ENCODE peak calls at places on chromosomes 16 and 17, in seven cellular contexts. J, K, Z, X, H, I and R are unnamed samples.

GRCh38 chr16:649646-650045 is 481 bp downstream of the WDR90 start:
- DNase-seq in J (no peak), K (no peak), Z (no peak), X (no peak), H (no peak), I (no peak), R (no peak)

GRCh38 chr16:50603206-50604064 is 55.2 kb downstream of the NKD1 start:
- DNase-seq in J (no peak), K (no peak), Z (peak; percentile 73), X (no peak), H (no peak), I (no peak), R (no peak)

GRCh38 chr16:58063377-58064076 is 38.0 kb downstream of the MMP15 start:
- DNase-seq in J (no peak), K (no peak), Z (no peak), X (no peak), H (no peak), I (no peak), R (no peak)

GRCh38 chr16:12339686-12340085 is 363.2 kb downstream of the SNX29 start:
- DNase-seq in J (no peak), K (no peak), Z (peak; percentile 51), X (no peak), H (no peak), I (no peak), R (no peak)

GRCh38 chr17:34981538-34982241 is 1.4 kb downstream of the LIG3 start:
- DNase-seq in J (no peak), K (no peak), Z (peak; percentile 28), X (no peak), H (no peak), I (no peak), R (no peak)

GRCh38 chr16:8704098-8704497 is 29.7 kb downstream of the ABAT start:
- DNase-seq in J (no peak), K (no peak), Z (no peak), X (no peak), H (no peak), I (no peak), R (no peak)

GRCh38 chr17:6796017-6796886 is 20.2 kb downstream of the FBXO39 start:
- DNase-seq in J (no peak), K (no peak), Z (no peak), X (no peak), H (no peak), I (no peak), R (no peak)

GRCh38 chr16:48559462-48560211 is 50.3 kb downstream of the N4BP1 start:
- DNase-seq in J (no peak), K (no peak), Z (no peak), X (no peak), H (no peak), I (peak; percentile 35), R (no peak)

GRCh38 chr16:89925596-89926079 is 2.5 kb downstream of the TUBB3 start:
- DNase-seq in J (no peak), K (no peak), Z (no peak), X (no peak), H (no peak), I (no peak), R (no peak)

GRCh38 chr17:40032322-40033320 is 17.4 kb downstream of the CSF3 start:
- DNase-seq in J (no peak), K (no peak), Z (no peak), X (no peak), H (no peak), I (no peak), R (no peak)

GRCh38 chr17:64384253-64385186 is 6.1 kb downstream of the PECAM1 start:
- DNase-seq in J (no peak), K (no peak), Z (peak; percentile 19), X (no peak), H (no peak), I (no peak), R (no peak)

GRCh38 chr17:57617218-57617617 is 127.9 kb downstream of the CCDC182 start:
- DNase-seq in J (no peak), K (no peak), Z (no peak), X (no peak), H (no peak), I (no peak), R (no peak)

GRCh38 chr17:38358586-38359513 is 7.2 kb downstream of the SOCS7 start:
- DNase-seq in J (no peak), K (no peak), Z (no peak), X (no peak), H (no peak), I (no peak), R (no peak)

GRCh38 chr16:86821933-86822332 is 243.6 kb downstream of the FOXL1 start:
- DNase-seq in J (no peak), K (no peak), Z (no peak), X (no peak), H (no peak), I (no peak), R (no peak)

GRCh38 chr17:67212716-67213417 is 32.1 kb downstream of the HELZ start:
- DNase-seq in J (no peak), K (no peak), Z (peak; percentile 87), X (no peak), H (no peak), I (peak; percentile 29), R (no peak)

GRCh38 chr17:83053779-83054451 is 25.5 kb upstream of the METRNL start:
- DNase-seq in J (no peak), K (no peak), Z (no peak), X (no peak), H (peak; percentile 86), I (peak; percentile 54), R (no peak)

GRCh38 chr16:26816266-26816665 is 250.5 kb upstream of the C16orf82 start:
- DNase-seq in J (no peak), K (no peak), Z (no peak), X (no peak), H (no peak), I (no peak), R (no peak)

GRCh38 chr16:77788196-77789084 is at the start of gene VAT1L:
- DNase-seq in J (no peak), K (no peak), Z (peak; percentile 68), X (no peak), H (peak; percentile 75), I (no peak), R (no peak)

GRCh38 chr17:45355087-45355486 is 38.3 kb upstream of the MAP3K14 start:
- DNase-seq in J (no peak), K (no peak), Z (no peak), X (no peak), H (no peak), I (no peak), R (no peak)

GRCh38 chr16:10150906-10151305 is 31.3 kb downstream of the GRIN2A start:
- DNase-seq in J (no peak), K (no peak), Z (no peak), X (no peak), H (no peak), I (no peak), R (no peak)

GRCh38 chr16:75052481-75053211 is 53.8 kb downstream of the ZNRF1 start:
- DNase-seq in J (no peak), K (no peak), Z (no peak), X (no peak), H (no peak), I (no peak), R (no peak)

GRCh38 chr17:74008196-74008595 is 195.3 kb upstream of the RPL38 start:
- DNase-seq in J (no peak), K (no peak), Z (no peak), X (no peak), H (no peak), I (peak; percentile 40), R (peak; percentile 4)

GRCh38 chr16:47523342-47524006 is 62.3 kb downstream of the PHKB start:
- DNase-seq in J (no peak), K (no peak), Z (no peak), X (no peak), H (no peak), I (no peak), R (no peak)

GRCh38 chr16:64629622-64630021 is 492.2 kb downstream of the CDH11 start:
- DNase-seq in J (no peak), K (no peak), Z (no peak), X (no peak), H (no peak), I (no peak), R (no peak)

GRCh38 chr17:36717088-36717487 is 115.7 kb downstream of the MRM1 start:
- DNase-seq in J (no peak), K (no peak), Z (no peak), X (no peak), H (no peak), I (no peak), R (no peak)

GRCh38 chr17:72407336-72408121 is 286.7 kb downstream of the SOX9 start:
- DNase-seq in J (no peak), K (no peak), Z (peak; percentile 93), X (peak; percentile 90), H (no peak), I (no peak), R (no peak)

GRCh38 chr17:59825533-59826316 is 67.0 kb downstream of the TUBD1 start:
- DNase-seq in J (no peak), K (no peak), Z (peak; percentile 89), X (no peak), H (no peak), I (no peak), R (no peak)

GRCh38 chr17:72189781-72190593 is 69.2 kb downstream of the SOX9 start:
- DNase-seq in J (no peak), K (no peak), Z (no peak), X (no peak), H (no peak), I (no peak), R (no peak)

GRCh38 chr16:11188801-11189740 is 66.9 kb downstream of the SOCS1 start:
- DNase-seq in J (no peak), K (no peak), Z (no peak), X (no peak), H (no peak), I (no peak), R (no peak)

GRCh38 chr16:23387666-23388065 is 65.3 kb downstream of the COG7 start:
- DNase-seq in J (no peak), K (no peak), Z (no peak), X (no peak), H (no peak), I (no peak), R (no peak)

GRCh38 chr17:77374170-77374936 is 233.6 kb downstream of the SEC14L1 start:
- DNase-seq in J (peak; percentile 59), K (peak; percentile 60), Z (peak; percentile 90), X (no peak), H (peak; percentile 89), I (peak; percentile 52), R (peak; percentile 60)

GRCh38 chr16:15897834-15898254 is 9.4 kb upstream of the CEP20 start:
- DNase-seq in J (no peak), K (no peak), Z (peak; percentile 29), X (no peak), H (no peak), I (no peak), R (no peak)

GRCh38 chr17:82518826-82519810 is at the start of gene FOXK2:
- DNase-seq in J (peak; percentile 92), K (peak; percentile 87), Z (peak; percentile 94), X (peak; percentile 86), H (peak; percentile 95), I (peak; percentile 96), R (peak; percentile 95)

GRCh38 chr16:8937803-8938202 is 25.9 kb downstream of the USP7 start:
- DNase-seq in J (no peak), K (no peak), Z (no peak), X (no peak), H (no peak), I (no peak), R (no peak)

GRCh38 chr16:3070608-3071111 is 5.2 kb downstream of the IL32 start:
- DNase-seq in J (no peak), K (no peak), Z (no peak), X (no peak), H (no peak), I (no peak), R (no peak)

GRCh38 chr17:43721537-43722268 is 36.9 kb downstream of the SOST start:
- DNase-seq in J (no peak), K (no peak), Z (peak; percentile 79), X (no peak), H (no peak), I (no peak), R (no peak)

GRCh38 chr17:31401456-31402254 is 10.2 kb downstream of the RAB11FIP4 start:
- DNase-seq in J (no peak), K (no peak), Z (no peak), X (no peak), H (no peak), I (no peak), R (no peak)